ENCODE peak calls at places on chromosomes 7 and 10, in five cellular contexts. V, Q, C, M and X are unnamed samples.

GRCh38 chr7:116802784-116803183 is 59.6 kb upstream of the CAPZA2 start:
- DNase-seq in M (peak; percentile 54), Q (no peak), C (no peak), V (peak; percentile 77), X (peak; percentile 50)

GRCh38 chr10:11017575-11018425 is at the start of gene CELF2:
- DNase-seq in Q (no peak), M (no peak), V (no peak), C (peak; percentile 93), X (no peak)

GRCh38 chr10:127977368-127978009 is 70.6 kb downstream of the PTPRE start:
- DNase-seq in Q (no peak), M (peak; percentile 72), C (peak; percentile 80), V (peak; percentile 73), X (no peak)

GRCh38 chr7:144437370-144438191 is 34.1 kb upstream of the NOBOX start:
- DNase-seq in V (peak; percentile 60), Q (peak; percentile 2), C (no peak), M (no peak), X (peak; percentile 51)

GRCh38 chr10:93844979-93845626 is 48.7 kb upstream of the SLC35G1 start:
- DNase-seq in V (no peak), Q (no peak), M (no peak), C (peak; percentile 83), X (no peak)

GRCh38 chr7:143396625-143397556 is 11.8 kb downstream of the EPHA1 start:
- DNase-seq in Q (no peak), M (no peak), V (no peak), C (peak; percentile 70), X (no peak)

GRCh38 chr10:132634241-132634946 is 96.8 kb downstream of the INPP5A start:
- DNase-seq in V (no peak), M (no peak), C (peak; percentile 45), Q (no peak), X (no peak)

GRCh38 chr7:25790261-25790660 is 361.7 kb upstream of the NFE2L3 start:
- DNase-seq in Q (no peak), M (no peak), V (no peak), C (no peak), X (no peak)

GRCh38 chr10:48600645-48601505 is 4.0 kb downstream of the ARHGAP22 start:
- DNase-seq in M (peak; percentile 30), V (no peak), C (no peak), Q (no peak), X (no peak)

GRCh38 chr10:86709786-86710185 is 41.5 kb downstream of the LDB3 start:
- DNase-seq in V (no peak), Q (no peak), M (no peak), C (no peak), X (no peak)

GRCh38 chr7:36057375-36057774 is 95.7 kb upstream of the EEPD1 start:
- DNase-seq in C (no peak), V (no peak), Q (no peak), M (no peak), X (no peak)

GRCh38 chr7:155583636-155584035 is 37.3 kb upstream of the CNPY1 start:
- DNase-seq in M (no peak), V (no peak), Q (no peak), C (peak; percentile 13), X (no peak)

GRCh38 chr10:119281581-119282071 is 74.3 kb downstream of the GRK5 start:
- DNase-seq in C (peak; percentile 73), V (peak; percentile 53), Q (no peak), M (no peak), X (no peak)

GRCh38 chr10:48658243-48658888 is 26.3 kb upstream of the WDFY4 start:
- DNase-seq in M (peak; percentile 66), Q (peak; percentile 24), V (peak; percentile 45), C (peak; percentile 84), X (peak; percentile 37)

GRCh38 chr10:5040781-5041470 is 37.3 kb upstream of the AKR1C2 start:
- DNase-seq in Q (no peak), M (no peak), C (no peak), V (no peak), X (no peak)

GRCh38 chr10:987635-987905 is 664 bp upstream of the GTPBP4 start:
- DNase-seq in C (no peak), Q (no peak), V (no peak), M (no peak), X (no peak)

GRCh38 chr7:128742206-128742605 is 3.0 kb downstream of the CALU start:
- DNase-seq in V (peak; percentile 90), M (no peak), Q (no peak), C (no peak), X (no peak)

GRCh38 chr10:128687408-128687807 is 561.2 kb upstream of the MKI67 start:
- DNase-seq in Q (no peak), C (no peak), M (no peak), V (no peak), X (no peak)

GRCh38 chr10:102600816-102601215 is 43.5 kb upstream of the TRIM8 start:
- DNase-seq in M (no peak), Q (no peak), V (no peak), C (no peak), X (no peak)

GRCh38 chr7:109387530-109387929 is 817.9 kb downstream of the DNAJB9 start:
- DNase-seq in C (peak; percentile 49), M (peak; percentile 28), Q (no peak), V (no peak), X (no peak)

GRCh38 chr7:116777613-116778380 is 84.6 kb upstream of the CAPZA2 start:
- DNase-seq in Q (no peak), V (peak; percentile 78), M (no peak), C (no peak), X (peak; percentile 29)

GRCh38 chr7:30973791-30974604 is 10.2 kb downstream of the GHRHR start:
- DNase-seq in M (peak; percentile 26), C (peak; percentile 64), Q (no peak), V (no peak), X (no peak)

GRCh38 chr10:115963848-115964247 is 309.2 kb downstream of the GFRA1 start:
- DNase-seq in Q (no peak), M (no peak), V (no peak), C (no peak), X (peak; percentile 57)

GRCh38 chr7:50631100-50631499 is 65.9 kb upstream of the DDC start:
- DNase-seq in M (no peak), C (no peak), V (no peak), Q (no peak), X (no peak)

GRCh38 chr7:149334219-149334618 is 72.2 kb downstream of the ZNF783 start:
- DNase-seq in C (no peak), V (no peak), Q (no peak), M (no peak), X (no peak)

GRCh38 chr7:101882595-101883564 is 65.5 kb downstream of the CUX1 start:
- DNase-seq in M (peak; percentile 96), Q (peak; percentile 100), V (peak; percentile 100), C (peak; percentile 78), X (peak; percentile 94)

GRCh38 chr10:79929409-79929904 is 19.4 kb downstream of the SFTPD start:
- DNase-seq in C (peak; percentile 92), V (peak; percentile 60), Q (peak; percentile 7), M (peak; percentile 66), X (peak; percentile 43)

DNA sequence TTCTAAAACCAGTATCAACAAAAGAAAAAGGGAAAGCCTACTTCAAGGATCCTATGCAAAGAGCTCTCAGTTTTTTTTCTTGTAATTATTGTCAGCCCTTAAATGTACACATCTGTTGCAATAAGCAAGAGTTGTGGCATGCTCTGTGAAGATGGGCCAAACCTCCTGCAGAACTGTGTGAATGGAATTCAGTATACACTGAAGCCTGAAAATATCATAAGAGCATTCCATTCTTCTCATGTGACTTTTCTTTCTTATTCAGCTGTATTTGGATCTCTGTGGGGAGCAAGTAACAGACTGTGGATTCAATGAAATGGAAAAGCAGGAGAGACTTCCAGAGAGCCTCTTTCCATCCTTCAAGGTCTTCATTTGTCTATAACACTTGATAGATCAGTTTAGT is 130.7 kb downstream of the SAMD9 start:
- DNase-seq in M (no peak), Q (peak; percentile 61), V (peak; percentile 91), C (no peak), X (peak; percentile 78)
- H3K4me3 ChIP-seq in M (no peak overlapping the region), Q (no peak overlapping the region), V (no peak overlapping the region), C (no peak overlapping the region), X (no peak overlapping the region)

DNA sequence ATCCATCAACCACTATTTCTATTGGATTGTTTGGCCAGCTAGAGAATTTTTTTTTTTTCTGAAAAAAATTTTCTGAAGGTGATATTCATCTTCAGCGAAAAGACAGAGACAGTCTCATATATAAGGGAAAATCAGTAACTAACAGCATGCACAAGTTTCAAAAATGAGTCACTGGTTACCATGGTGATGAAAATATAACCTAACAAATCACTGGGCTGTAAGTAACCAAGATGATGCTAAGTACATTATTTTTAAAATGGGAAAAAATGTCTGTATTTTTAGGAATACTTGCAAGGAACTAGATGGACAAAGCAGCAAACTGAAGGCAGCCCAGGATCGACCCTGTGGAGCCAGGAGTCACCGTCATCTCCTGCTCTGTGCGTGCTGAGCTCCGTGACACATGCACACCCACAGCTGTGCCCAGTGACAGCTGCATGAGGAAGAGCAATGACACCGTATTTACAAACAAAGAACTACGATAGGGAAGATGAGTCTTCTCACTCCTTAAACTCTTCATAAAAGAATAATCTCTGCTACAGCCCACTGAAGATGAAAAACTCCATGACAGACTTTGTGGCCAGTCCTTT is 137.3 kb downstream of the ELMO1 start:
- DNase-seq in M (peak; percentile 52), C (no peak), V (no peak), Q (no peak), X (peak; percentile 3)
- H3K4me3 ChIP-seq in M (no peak overlapping the region), C (no peak overlapping the region), V (no peak overlapping the region), Q (no peak overlapping the region), X (no peak overlapping the region)

GRCh38 chr10:84370268-84370667 is 41.9 kb downstream of the CCSER2 start:
- DNase-seq in C (no peak), Q (no peak), M (no peak), V (no peak), X (no peak)
- H3K4me3 ChIP-seq in C (no peak overlapping the region), Q (no peak overlapping the region), M (no peak overlapping the region), V (no peak overlapping the region), X (no peak overlapping the region)

DNA sequence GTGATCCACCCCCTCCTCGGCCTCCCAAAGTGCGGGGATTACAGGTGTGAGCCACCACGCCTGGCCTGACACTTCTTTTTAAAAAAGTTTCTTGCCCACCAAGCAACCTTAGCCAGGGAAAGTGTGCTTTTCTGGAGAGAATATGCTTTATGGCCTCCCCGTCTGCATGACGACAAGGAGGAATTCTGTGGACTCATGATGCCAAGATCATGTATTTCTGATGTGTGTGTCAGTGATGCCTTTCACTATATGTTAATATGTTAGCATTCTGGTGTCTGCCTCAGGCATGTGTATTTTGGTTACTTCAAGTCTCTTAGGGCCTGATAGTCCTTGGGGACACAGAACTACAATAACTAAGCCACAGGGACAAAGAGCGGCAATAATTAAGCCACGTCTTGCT is 2.1 kb downstream of the PDSS1 start:
- DNase-seq in C (no peak), M (no peak), Q (no peak), V (no peak), X (no peak)
- H3K4me3 ChIP-seq in C (no peak overlapping the region), M (no peak overlapping the region), Q (no peak overlapping the region), V (no peak overlapping the region), X (no peak overlapping the region)